ENCODE peak calls at places on chromosomes 12 and 14, in four cellular contexts. One of them, this sample, is unnamed.

GRCh38 chr12:26156201-26156871 is 31.5 kb upstream of the BHLHE41 start:
- DNase-seq in NCI-H1092: no peak
- DNase-seq in retina: no peak
- DNase-seq in T follicular helper cell: no peak
- DNase-seq in this sample: no peak

GRCh38 chr14:83556065-83556464 is 1973.9 kb upstream of the FLRT2 start:
- DNase-seq in T follicular helper cell: no peak
- DNase-seq in retina: no peak
- DNase-seq in NCI-H1092: no peak
- DNase-seq in this sample: no peak

GRCh38 chr12:46364300-46364696 is 8.3 kb downstream of the SLC38A2 start:
- DNase-seq in NCI-H1092: no peak
- DNase-seq in retina: no peak
- DNase-seq in T follicular helper cell: no peak
- DNase-seq in this sample: no peak

GRCh38 chr14:101017806-101018560 is 114.5 kb upstream of the RTL1 start:
- DNase-seq in T follicular helper cell: no peak
- DNase-seq in NCI-H1092: no peak
- DNase-seq in retina: no peak
- DNase-seq in this sample: no peak

GRCh38 chr12:42145552-42146215 is 1.0 kb upstream of the GXYLT1 start:
- DNase-seq in retina: no peak
- DNase-seq in T follicular helper cell: no peak
- DNase-seq in NCI-H1092: no peak
- DNase-seq in this sample: peak

GRCh38 chr14:100827751-100828447 is 2.0 kb downstream of the MEG3 start:
- DNase-seq in retina: peak
- DNase-seq in NCI-H1092: no peak
- DNase-seq in T follicular helper cell: no peak
- DNase-seq in this sample: no peak

GRCh38 chr12:116861331-116861730 is 19.9 kb downstream of the HRK start:
- DNase-seq in retina: no peak
- DNase-seq in NCI-H1092: no peak
- DNase-seq in T follicular helper cell: no peak
- DNase-seq in this sample: peak

GRCh38 chr12:15772405-15773018 is 16.7 kb downstream of the EPS8 start:
- DNase-seq in retina: no peak
- DNase-seq in NCI-H1092: no peak
- DNase-seq in T follicular helper cell: no peak
- DNase-seq in this sample: peak

GRCh38 chr12:72295744-72296143 is 23.6 kb downstream of the TRHDE start:
- DNase-seq in retina: no peak
- DNase-seq in NCI-H1092: no peak
- DNase-seq in T follicular helper cell: no peak
- DNase-seq in this sample: no peak

GRCh38 chr12:127145929-127146789 is 1120.8 kb upstream of the TMEM132C start:
- DNase-seq in NCI-H1092: no peak
- DNase-seq in retina: peak
- DNase-seq in T follicular helper cell: peak
- DNase-seq in this sample: no peak

GRCh38 chr14:102805454-102805891 is 28.2 kb downstream of the TRAF3 start:
- DNase-seq in NCI-H1092: no peak
- DNase-seq in T follicular helper cell: no peak
- DNase-seq in retina: no peak
- DNase-seq in this sample: no peak

GRCh38 chr12:50699149-50699548 is 64.8 kb upstream of the ATF1 start:
- DNase-seq in retina: no peak
- DNase-seq in NCI-H1092: no peak
- DNase-seq in T follicular helper cell: no peak
- DNase-seq in this sample: no peak

GRCh38 chr12:82015623-82016347 is 256.6 kb upstream of the PPFIA2 start:
- DNase-seq in T follicular helper cell: no peak
- DNase-seq in retina: no peak
- DNase-seq in NCI-H1092: no peak
- DNase-seq in this sample: no peak

GRCh38 chr14:71932229-71932951 is at the start of gene RGS6:
- DNase-seq in NCI-H1092: no peak
- DNase-seq in retina: peak
- DNase-seq in T follicular helper cell: no peak
- DNase-seq in this sample: peak

GRCh38 chr14:88904864-88905263 is 80.4 kb downstream of the TTC8 start:
- DNase-seq in retina: no peak
- DNase-seq in T follicular helper cell: no peak
- DNase-seq in NCI-H1092: no peak
- DNase-seq in this sample: no peak

GRCh38 chr14:22886500-22887259 is 3.7 kb downstream of the REM2 start:
- DNase-seq in retina: peak
- DNase-seq in NCI-H1092: peak
- DNase-seq in T follicular helper cell: peak
- DNase-seq in this sample: peak

GRCh38 chr12:53345486-53346195 is 9.5 kb upstream of the SP7 start:
- DNase-seq in retina: peak
- DNase-seq in NCI-H1092: no peak
- DNase-seq in T follicular helper cell: no peak
- DNase-seq in this sample: no peak

GRCh38 chr12:28536088-28536487 is 345.8 kb downstream of the CCDC91 start:
- DNase-seq in T follicular helper cell: no peak
- DNase-seq in retina: no peak
- DNase-seq in NCI-H1092: no peak
- DNase-seq in this sample: no peak

GRCh38 chr12:59548930-59549329 is 46.9 kb upstream of the SLC16A7 start:
- DNase-seq in T follicular helper cell: no peak
- DNase-seq in NCI-H1092: no peak
- DNase-seq in retina: no peak
- DNase-seq in this sample: peak

GRCh38 chr14:22194669-22195068 is 394.4 kb downstream of the DAD1 start:
- DNase-seq in T follicular helper cell: no peak
- DNase-seq in NCI-H1092: no peak
- DNase-seq in retina: no peak
- DNase-seq in this sample: no peak

GRCh38 chr12:113413488-113413939 is 8.7 kb upstream of the SDSL start:
- DNase-seq in retina: no peak
- DNase-seq in T follicular helper cell: no peak
- DNase-seq in NCI-H1092: no peak
- DNase-seq in this sample: no peak

GRCh38 chr14:101108579-101109346 is 205.2 kb upstream of the RTL1 start:
- DNase-seq in NCI-H1092: no peak
- DNase-seq in retina: no peak
- DNase-seq in T follicular helper cell: no peak
- DNase-seq in this sample: no peak

GRCh38 chr12:32944195-32944594 is 47.6 kb upstream of the PKP2 start:
- DNase-seq in retina: no peak
- DNase-seq in NCI-H1092: no peak
- DNase-seq in T follicular helper cell: no peak
- DNase-seq in this sample: no peak

GRCh38 chr12:46224401-46224800 is 44.4 kb downstream of the SLC38A1 start:
- DNase-seq in T follicular helper cell: no peak
- DNase-seq in retina: no peak
- DNase-seq in NCI-H1092: no peak
- DNase-seq in this sample: no peak

GRCh38 chr14:100076630-100077029 is 11.4 kb downstream of the EVL start:
- DNase-seq in retina: no peak
- DNase-seq in T follicular helper cell: no peak
- DNase-seq in NCI-H1092: no peak
- DNase-seq in this sample: no peak

This sample was measured in neural progenitor cell.